ENCODE peak calls at places on chromosomes 1 and 21, in four cellular contexts. Y, L, J and M are unnamed samples.

GRCh38 chr1:156870734-156871133 is 10.1 kb downstream of the NTRK1 start:
- DNase-seq in Y (no peak), L (peak; percentile 50), J (no peak), M (no peak)

GRCh38 chr1:48627467-48627866 is 149.2 kb downstream of the BEND5 start:
- DNase-seq in Y (no peak), L (no peak), J (no peak), M (no peak)

GRCh38 chr1:204321665-204322064 is 38.1 kb downstream of the PLEKHA6 start:
- DNase-seq in Y (no peak), L (no peak), J (no peak), M (no peak)

GRCh38 chr1:161838362-161838761 is 72.2 kb downstream of the ATF6 start:
- DNase-seq in Y (no peak), L (no peak), J (no peak), M (no peak)

GRCh38 chr1:40450491-40451237 is 388 bp downstream of the ZFP69B start:
- DNase-seq in Y (no peak), L (peak; percentile 52), J (peak; percentile 58), M (no peak)

GRCh38 chr1:12464627-12465056 is 153.4 kb downstream of the DHRS3 start:
- DNase-seq in Y (no peak), L (peak; percentile 69), J (no peak), M (no peak)

GRCh38 chr1:160047116-160047991 is 15.6 kb upstream of the PIGM start:
- DNase-seq in Y (no peak), L (no peak), J (no peak), M (no peak)

GRCh38 chr1:13577846-13578245 is 5.8 kb upstream of the PDPN start:
- DNase-seq in Y (no peak), L (no peak), J (no peak), M (no peak)

GRCh38 chr1:172172267-172172880 is 248.1 kb upstream of the C1orf105 start:
- DNase-seq in Y (peak; percentile 74), L (no peak), J (no peak), M (no peak)

GRCh38 chr21:26887241-26887640 is 42.0 kb upstream of the ADAMTS1 start:
- DNase-seq in Y (no peak), L (no peak), J (no peak), M (no peak)

GRCh38 chr21:38126677-38127271 is 130.0 kb upstream of the KCNJ15 start:
- DNase-seq in Y (peak; percentile 83), L (no peak), J (peak; percentile 72), M (peak; percentile 18)

GRCh38 chr1:103496014-103496635 is 29.4 kb upstream of the RNPC3 start:
- DNase-seq in Y (no peak), L (no peak), J (no peak), M (no peak)

GRCh38 chr1:11842154-11843041 is 5.2 kb downstream of the NPPA start:
- DNase-seq in Y (peak; percentile 98), L (no peak), J (no peak), M (peak; percentile 99)